ENCODE peak calls at places on chromosomes 4 and X, in six cellular contexts. One of them, this sample, is unnamed.

GRCh38 chr4:2831611-2832308 is 11.9 kb upstream of the ADD1 start:
- DNase-seq in GM06990: no peak
- DNase-seq in spleen: peak
- DNase-seq in psoas muscle: peak
- DNase-seq in heart right ventricle: no peak
- DNase-seq in tibial nerve: no peak
- DNase-seq in this sample: no peak

GRCh38 chr4:79147251-79147650 is 178.6 kb downstream of the NAA11 start:
- DNase-seq in heart right ventricle: no peak
- DNase-seq in psoas muscle: no peak
- DNase-seq in GM06990: no peak
- DNase-seq in spleen: no peak
- DNase-seq in tibial nerve: no peak
- DNase-seq in this sample: no peak

GRCh38 chrX:120456973-120457372 is 12.1 kb downstream of the LAMP2 start:
- DNase-seq in GM06990: peak
- DNase-seq in heart right ventricle: no peak
- DNase-seq in psoas muscle: no peak
- DNase-seq in tibial nerve: no peak
- DNase-seq in spleen: no peak
- DNase-seq in this sample: no peak

GRCh38 chr4:26671111-26671510 is 87.2 kb downstream of the TBC1D19 start:
- DNase-seq in spleen: no peak
- DNase-seq in heart right ventricle: no peak
- DNase-seq in GM06990: no peak
- DNase-seq in psoas muscle: no peak
- DNase-seq in tibial nerve: no peak
- DNase-seq in this sample: no peak

GRCh38 chr4:110970642-110971041 is 347.8 kb upstream of the PITX2 start:
- DNase-seq in spleen: no peak
- DNase-seq in GM06990: no peak
- DNase-seq in heart right ventricle: no peak
- DNase-seq in tibial nerve: no peak
- DNase-seq in psoas muscle: peak
- DNase-seq in this sample: no peak

GRCh38 chrX:48480583-48480982 is 4.6 kb downstream of the FTSJ1 start:
- DNase-seq in spleen: no peak
- DNase-seq in tibial nerve: no peak
- DNase-seq in psoas muscle: no peak
- DNase-seq in GM06990: no peak
- DNase-seq in heart right ventricle: no peak
- DNase-seq in this sample: no peak

GRCh38 chrX:9663216-9663615 is 102.4 kb downstream of the GPR143 start:
- DNase-seq in heart right ventricle: no peak
- DNase-seq in spleen: no peak
- DNase-seq in tibial nerve: no peak
- DNase-seq in psoas muscle: no peak
- DNase-seq in GM06990: no peak
- DNase-seq in this sample: no peak

GRCh38 chr4:125951275-125951887 is 636.6 kb downstream of the FAT4 start:
- DNase-seq in heart right ventricle: no peak
- DNase-seq in psoas muscle: no peak
- DNase-seq in spleen: no peak
- DNase-seq in tibial nerve: no peak
- DNase-seq in GM06990: no peak
- DNase-seq in this sample: peak

GRCh38 chrX:18422325-18422724 is 3.1 kb upstream of the CDKL5 start:
- DNase-seq in GM06990: no peak
- DNase-seq in heart right ventricle: no peak
- DNase-seq in spleen: no peak
- DNase-seq in psoas muscle: no peak
- DNase-seq in tibial nerve: no peak
- DNase-seq in this sample: no peak

DNA sequence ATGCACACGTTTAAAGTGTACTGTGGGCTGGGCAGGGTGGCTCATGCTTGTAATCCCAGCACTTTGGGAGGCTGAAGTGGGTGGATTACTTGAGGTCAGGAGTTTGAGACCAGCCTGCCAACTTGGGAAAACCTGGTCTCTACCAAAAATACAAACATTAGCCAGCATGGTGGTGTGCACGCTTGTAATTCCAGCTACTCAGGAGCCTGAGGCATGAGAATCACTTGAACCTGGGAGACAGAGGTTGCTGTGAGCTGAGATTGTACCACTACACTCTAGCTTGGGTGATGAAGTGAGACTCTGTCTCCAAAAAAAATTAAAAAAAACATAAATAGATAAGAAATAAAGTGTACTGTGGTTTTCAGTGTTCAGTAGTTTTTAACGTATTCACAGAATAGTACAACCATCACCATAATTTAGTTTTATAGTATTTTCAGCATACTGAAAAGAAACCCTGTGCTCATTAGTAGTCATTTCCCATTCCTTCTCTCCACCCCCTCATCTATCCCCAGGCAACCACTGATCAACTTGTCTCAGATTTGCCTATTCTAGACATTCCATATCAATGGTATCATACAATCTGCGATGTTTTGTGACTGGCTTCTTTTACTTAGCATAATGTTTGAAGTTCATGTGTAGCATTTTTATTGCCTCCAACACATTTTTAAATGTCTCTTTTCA is 19.1 kb downstream of the SLAIN2 start:
- DNase-seq in heart right ventricle: no peak
- DNase-seq in tibial nerve: no peak
- DNase-seq in GM06990: no peak
- DNase-seq in psoas muscle: no peak
- DNase-seq in spleen: no peak
- DNase-seq in this sample: no peak
- H3K4me3 ChIP-seq in heart right ventricle: no peak
- H3K4me3 ChIP-seq in tibial nerve: no peak
- H3K4me3 ChIP-seq in GM06990: no peak
- H3K4me3 ChIP-seq in psoas muscle: no peak
- H3K4me3 ChIP-seq in spleen: no peak
- H3K4me3 ChIP-seq in this sample: no peak

GRCh38 chrX:94751611-94752010 is 1077.6 kb downstream of the FAM133A start:
- DNase-seq in tibial nerve: no peak
- DNase-seq in GM06990: no peak
- DNase-seq in psoas muscle: no peak
- DNase-seq in spleen: no peak
- DNase-seq in heart right ventricle: no peak
- DNase-seq in this sample: no peak
- TF ChIP-seq CTCF in tibial nerve: no peak
- TF ChIP-seq CTCF in GM06990: peak
- TF ChIP-seq CTCF in psoas muscle: no peak
- TF ChIP-seq CTCF in spleen: no peak
- TF ChIP-seq CTCF in heart right ventricle: no peak
- TF ChIP-seq CTCF in this sample: no peak

DNA sequence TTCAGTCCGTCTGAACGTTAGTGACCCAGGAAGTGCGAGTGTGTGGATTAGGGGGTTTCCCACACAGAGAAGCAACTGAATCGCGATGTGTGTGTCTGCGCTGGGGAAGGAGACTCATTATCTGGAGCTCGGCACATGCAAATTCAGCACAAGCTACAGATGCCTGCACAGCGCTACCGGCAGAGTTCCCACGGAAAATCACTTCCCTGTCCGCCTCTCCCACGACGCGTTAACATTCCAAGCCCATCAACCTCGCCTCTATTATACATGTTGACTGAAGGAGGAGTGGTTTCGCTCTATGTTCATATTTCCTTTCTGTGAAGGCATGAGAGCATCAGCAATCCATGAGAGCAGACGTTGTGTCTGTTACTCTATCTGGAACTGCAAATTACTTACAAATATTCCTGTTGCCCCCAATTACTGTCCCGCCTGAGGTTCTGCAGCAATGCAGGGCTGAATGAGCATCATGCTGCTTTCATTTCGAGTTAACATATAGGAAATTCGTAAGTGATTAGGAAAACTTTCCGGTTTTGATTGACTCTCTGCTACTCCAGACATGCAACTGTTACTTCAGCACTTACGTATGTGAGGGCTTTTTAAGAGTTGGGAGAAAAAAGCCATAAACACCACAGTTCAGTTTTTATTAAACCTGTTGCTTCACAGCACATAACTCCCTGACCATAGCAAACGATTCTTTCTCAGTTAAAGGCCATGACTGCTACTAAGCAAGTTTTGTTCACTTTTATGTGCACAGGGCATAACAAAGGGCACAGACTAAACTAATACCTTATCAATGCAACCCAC is 15.0 kb upstream of the MTNR1A start:
- DNase-seq in heart right ventricle: no peak
- DNase-seq in GM06990: no peak
- DNase-seq in spleen: no peak
- DNase-seq in psoas muscle: no peak
- DNase-seq in tibial nerve: no peak
- DNase-seq in this sample: peak
- H3K4me3 ChIP-seq in heart right ventricle: peak
- H3K4me3 ChIP-seq in GM06990: no peak
- H3K4me3 ChIP-seq in spleen: no peak
- H3K4me3 ChIP-seq in psoas muscle: peak
- H3K4me3 ChIP-seq in tibial nerve: peak
- H3K4me3 ChIP-seq in this sample: peak

DNA sequence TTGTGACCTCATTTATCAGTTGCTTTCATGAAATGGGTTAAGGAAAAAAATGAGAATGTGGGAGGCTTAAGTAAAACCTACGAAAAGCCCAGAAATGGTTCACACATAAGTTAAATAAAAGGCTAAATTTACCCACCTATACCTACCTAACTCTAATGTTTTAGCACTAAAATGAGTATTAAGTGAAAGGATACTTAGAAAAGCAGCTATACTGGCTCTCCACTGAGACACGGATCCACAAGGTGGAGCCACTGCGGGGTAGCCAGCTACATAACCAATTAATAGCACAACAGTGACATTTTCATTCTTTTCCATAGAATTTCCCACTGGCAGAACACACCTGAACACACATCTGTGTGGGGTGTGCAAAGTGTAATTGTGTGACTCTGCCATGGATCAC is 101.9 kb downstream of the MAML3 start:
- DNase-seq in heart right ventricle: peak
- DNase-seq in psoas muscle: peak
- DNase-seq in tibial nerve: peak
- DNase-seq in GM06990: no peak
- DNase-seq in spleen: no peak
- DNase-seq in this sample: no peak
- TF ChIP-seq CTCF in heart right ventricle: peak
- TF ChIP-seq CTCF in psoas muscle: peak
- TF ChIP-seq CTCF in tibial nerve: peak
- TF ChIP-seq CTCF in GM06990: peak
- TF ChIP-seq CTCF in spleen: peak
- TF ChIP-seq CTCF in this sample: peak

DNA sequence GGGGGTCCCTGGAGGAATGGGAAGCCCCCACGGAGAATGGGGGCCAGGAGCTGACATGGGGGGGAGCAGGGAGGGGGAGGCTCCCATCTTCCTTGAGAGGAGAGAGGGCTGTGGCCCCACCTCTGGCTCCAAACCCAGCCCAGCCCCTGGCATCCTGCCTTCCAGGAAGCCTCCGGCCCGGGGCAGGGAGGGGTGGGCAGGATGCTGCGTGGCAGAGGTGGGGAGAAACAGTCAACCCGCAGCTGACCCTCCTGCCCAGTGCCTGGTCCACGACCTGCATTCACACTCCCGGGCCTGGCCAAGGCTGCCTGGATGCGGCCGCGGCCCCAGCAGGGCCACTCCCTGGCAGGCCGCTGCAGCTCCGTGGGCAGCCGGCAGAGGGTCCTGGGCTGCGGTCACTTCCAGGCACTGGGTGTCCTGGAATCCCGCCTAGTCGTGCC is 39.0 kb downstream of the CPLX1 start:
- DNase-seq in psoas muscle: no peak
- DNase-seq in GM06990: no peak
- DNase-seq in heart right ventricle: peak
- DNase-seq in spleen: peak
- DNase-seq in tibial nerve: no peak
- DNase-seq in this sample: no peak
- H3K4me3 ChIP-seq in psoas muscle: peak
- H3K4me3 ChIP-seq in GM06990: no peak
- H3K4me3 ChIP-seq in heart right ventricle: peak
- H3K4me3 ChIP-seq in spleen: peak
- H3K4me3 ChIP-seq in tibial nerve: peak
- H3K4me3 ChIP-seq in this sample: no peak

DNA sequence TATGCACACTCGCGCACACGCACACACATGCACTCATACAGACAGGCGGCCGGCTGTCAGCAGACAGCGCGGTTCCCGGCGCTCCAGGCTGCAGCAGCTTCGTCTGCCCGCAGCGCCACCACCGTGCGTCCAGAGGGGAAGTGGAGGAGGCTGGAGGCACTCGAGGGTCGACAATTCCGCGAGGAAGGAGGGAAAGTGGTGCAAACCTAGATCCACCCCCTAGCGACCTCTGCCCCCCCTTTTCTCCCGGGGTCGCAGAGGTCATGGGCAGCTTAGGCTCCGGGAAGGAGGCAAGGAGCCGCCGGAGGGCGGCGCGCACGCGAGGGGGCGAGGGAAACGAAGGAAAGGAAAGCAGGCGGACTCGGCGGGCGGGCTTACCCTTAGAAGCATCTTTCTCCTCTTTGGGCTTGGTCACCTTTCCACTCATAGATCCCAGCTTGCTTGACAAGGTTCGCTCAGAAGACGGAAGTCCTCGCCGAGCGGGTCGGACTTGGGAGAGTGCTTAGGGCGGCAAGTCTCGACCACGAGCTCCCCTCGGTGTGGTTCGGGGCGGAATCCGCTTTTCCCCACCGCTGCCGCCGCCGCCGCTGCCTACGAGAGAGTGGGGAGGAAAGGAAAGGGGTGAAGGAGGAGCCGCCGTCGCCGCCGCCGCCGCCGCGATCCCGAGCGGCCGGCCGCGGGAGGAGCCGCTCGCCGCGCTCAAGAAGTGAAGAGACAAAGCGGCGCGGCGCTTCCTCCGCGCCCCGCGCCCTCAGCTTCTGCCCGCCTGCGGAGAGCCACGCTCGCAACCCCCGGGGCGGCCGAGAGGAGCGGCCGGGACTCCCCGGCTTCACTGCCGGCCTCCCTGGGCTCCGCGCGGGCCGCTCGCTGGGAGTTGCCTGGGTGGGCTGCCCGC is 326.6 kb upstream of the F9 start:
- DNase-seq in psoas muscle: peak
- DNase-seq in spleen: peak
- DNase-seq in heart right ventricle: peak
- DNase-seq in tibial nerve: no peak
- DNase-seq in GM06990: no peak
- DNase-seq in this sample: no peak
- TF ChIP-seq CTCF in psoas muscle: no peak
- TF ChIP-seq CTCF in spleen: no peak
- TF ChIP-seq CTCF in heart right ventricle: no peak
- TF ChIP-seq CTCF in tibial nerve: no peak
- TF ChIP-seq CTCF in GM06990: no peak
- TF ChIP-seq CTCF in this sample: no peak

This sample was measured in retinal pigment epithelial cell.